ENCODE peak calls at places on chromosomes 16 and 17, in seven cellular contexts. Z is upper lobe of right lung, I is fibroblast of lung, G is uterus, Q is heart right ventricle, L is heart left ventricle, M is tibial artery. N is an unnamed sample. For H3K4me1 and H3K36me3, the result is how much of the 10 kb centered on the place peaks cover.

GRCh38 chr17:12620200-12620720 is 45.4 kb upstream of the MYOCD start:
- DNase-seq in Q (no peak), L (no peak), M (no peak), Z (no peak), G (no peak), I (peak), N (no peak)

GRCh38 chr16:56551796-56552738 is 12.8 kb upstream of the MT4 start:
- DNase-seq in L (no peak), Z (no peak), I (no peak), G (no peak), M (no peak), Q (peak), N (no peak)

GRCh38 chr17:73003487-73003886 is 89.0 kb downstream of the SLC39A11 start:
- DNase-seq in Z (no peak), L (no peak), G (no peak), Q (no peak), M (no peak), I (no peak), N (no peak)

GRCh38 chr17:64920026-64920418 is 744 bp upstream of the LRRC37A3 start:
- DNase-seq in Q (peak), M (no peak), Z (no peak), L (peak), G (peak), I (peak), N (no peak)

GRCh38 chr17:47690121-47690520 is 3.8 kb upstream of the TBKBP1 start:
- DNase-seq in L (no peak), Q (no peak), M (no peak), G (no peak), Z (no peak), I (no peak), N (no peak)

GRCh38 chr17:42431758-42432161 is 8.7 kb upstream of the CAVIN1 start:
- DNase-seq in I (peak), Z (no peak), M (no peak), Q (no peak), L (no peak), G (no peak), N (no peak)

GRCh38 chr16:31253642-31254045 is 6.1 kb upstream of the ITGAM start:
- DNase-seq in Q (peak), M (peak), G (no peak), L (peak), Z (no peak), I (no peak), N (peak)

GRCh38 chr17:79980246-79981043 is 55.2 kb downstream of the TBC1D16 start:
- DNase-seq in Q (no peak), L (no peak), M (no peak), G (peak), Z (peak), I (no peak), N (no peak)

GRCh38 chr17:55267777-55268648 is 3.3 kb downstream of the HLF start:
- DNase-seq in Q (no peak), I (no peak), G (no peak), L (no peak), M (no peak), Z (no peak), N (no peak)

GRCh38 chr16:72172105-72173034 is at the start of gene PMFBP1:
- DNase-seq in M (peak), Z (no peak), Q (peak), G (no peak), I (peak), L (peak), N (peak)

GRCh38 chr17:77208217-77208808 is 67.5 kb downstream of the SEC14L1 start:
- DNase-seq in Z (no peak), L (peak), G (peak), Q (peak), M (peak), I (peak), N (no peak)

GRCh38 chr17:43468746-43469544 is 14.8 kb upstream of the DHX8 start:
- DNase-seq in M (no peak), L (no peak), G (no peak), I (peak), Q (no peak), Z (no peak), N (no peak)

GRCh38 chr17:82985973-82986372 is 93.4 kb upstream of the METRNL start:
- DNase-seq in Z (peak), G (no peak), I (peak), M (no peak), L (no peak), Q (no peak), N (no peak)

GRCh38 chr17:66727634-66728570 is 107.0 kb upstream of the CACNG5 start:
- DNase-seq in Z (peak), Q (peak), I (peak), M (peak), L (peak), G (peak), N (no peak)

GRCh38 chr16:71846443-71846842 is 667 bp downstream of the ATXN1L start:
- DNase-seq in G (no peak), M (no peak), Q (no peak), Z (no peak), I (peak), L (no peak), N (no peak)

GRCh38 chr17:67559381-67559966 is 158.3 kb upstream of the NOL11 start:
- DNase-seq in Q (no peak), M (no peak), L (no peak), Z (no peak), G (no peak), I (no peak), N (no peak)

GRCh38 chr16:68069511-68070248 is 15.5 kb upstream of the NFATC3 start:
- DNase-seq in Q (peak), L (peak), M (no peak), I (no peak), G (no peak), Z (peak), N (no peak)

GRCh38 chr16:82651921-82652601 is 25.3 kb downstream of the CDH13 start:
- DNase-seq in M (no peak), G (no peak), I (no peak), L (no peak), Z (no peak), Q (no peak), N (no peak)

GRCh38 chr16:82652826-82653225 is 26.1 kb downstream of the CDH13 start:
- DNase-seq in I (no peak), Q (no peak), M (no peak), G (no peak), L (no peak), Z (no peak), N (no peak)

GRCh38 chr16:82650804-82651203 is 24.0 kb downstream of the CDH13 start:
- DNase-seq in Q (no peak), G (no peak), M (no peak), I (no peak), Z (no peak), L (no peak), N (no peak)

GRCh38 chr16:82646504-82646903 is 19.7 kb downstream of the CDH13 start:
- DNase-seq in I (no peak), L (no peak), Z (no peak), M (no peak), Q (no peak), G (no peak), N (no peak)

GRCh38 chr16:82649766-82650165 is 23.0 kb downstream of the CDH13 start:
- DNase-seq in I (no peak), G (no peak), M (no peak), Z (no peak), Q (no peak), L (no peak), N (no peak)
- H3K4me1 ChIP-seq in I (under half), G (under half), M (under half), Z (under half), Q (under half), L (under half), N (under half)

GRCh38 chr16:16073884-16074781 is 124.7 kb downstream of the ABCC1 start:
- DNase-seq in Z (peak), M (no peak), L (no peak), G (no peak), I (peak), Q (no peak), N (no peak)
- TF ChIP-seq CTCF in Z (peak), M (no peak), L (no peak), G (no peak), I (no peak), Q (no peak), N (no peak)

DNA sequence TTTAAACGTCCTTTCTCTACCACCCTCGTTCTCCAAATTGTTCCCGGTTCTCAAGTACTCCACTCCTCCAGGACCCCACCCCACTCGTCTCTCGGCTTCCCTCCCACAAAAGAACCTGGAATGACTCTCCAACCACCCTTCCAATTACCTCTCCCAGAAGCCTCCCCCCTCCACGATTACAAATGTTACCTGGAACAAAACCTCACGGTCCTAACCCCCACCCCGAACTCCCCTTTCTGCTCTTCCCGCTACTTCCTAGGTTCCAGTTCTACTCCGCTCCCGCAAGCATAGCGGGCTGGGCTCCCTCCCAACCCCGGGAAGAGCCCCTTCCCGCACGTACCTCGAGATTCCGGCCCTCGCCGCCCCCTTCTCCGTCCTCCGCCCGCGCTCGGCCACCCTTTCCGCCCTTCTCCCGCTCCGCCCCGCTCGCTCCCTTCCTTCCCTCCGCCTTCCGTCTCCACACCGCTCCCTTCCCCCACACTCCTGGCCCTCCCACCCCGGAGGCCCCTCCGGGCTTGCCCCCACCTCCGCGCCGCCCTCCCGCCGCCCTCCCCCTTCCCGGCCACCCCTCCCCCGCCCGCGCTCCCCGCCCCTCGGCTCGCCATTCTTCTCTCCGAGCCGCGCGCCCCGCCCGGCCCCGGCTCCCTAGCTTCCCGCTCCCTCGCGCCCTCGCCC is 502 bp downstream of the CHTF8 start:
- DNase-seq in G (peak), Z (peak), L (peak), Q (peak), I (peak), M (peak), N (peak)
- H3K36me3 ChIP-seq in G (under half), Z (under half), L (under half), Q (under half), I (under half), M (under half), N (under half)

GRCh38 chr17:40472733-40473452 is 28.5 kb downstream of the TNS4 start:
- DNase-seq in M (no peak), L (no peak), Q (no peak), I (peak), Z (no peak), G (no peak), N (no peak)

GRCh38 chr17:40475234-40476210 is 25.9 kb downstream of the TNS4 start:
- DNase-seq in L (peak), I (no peak), G (no peak), M (no peak), Z (no peak), Q (no peak), N (no peak)

GRCh38 chr17:40474419-40475002 is 26.9 kb downstream of the TNS4 start:
- DNase-seq in M (no peak), G (peak), I (no peak), Q (no peak), L (no peak), Z (no peak), N (no peak)

GRCh38 chr17:40471856-40472732 is 28.8 kb downstream of the IGFBP4 start:
- DNase-seq in L (no peak), I (peak), Z (no peak), M (no peak), G (no peak), Q (no peak), N (no peak)

GRCh38 chr17:40473573-40474365 is 27.7 kb downstream of the TNS4 start:
- DNase-seq in I (no peak), G (no peak), L (no peak), Q (no peak), Z (no peak), M (no peak), N (no peak)
- H3K4me1 ChIP-seq in I (under half), G (under half), L (under half), Q (under half), Z (under half), M (under half), N (under half)

DNA sequence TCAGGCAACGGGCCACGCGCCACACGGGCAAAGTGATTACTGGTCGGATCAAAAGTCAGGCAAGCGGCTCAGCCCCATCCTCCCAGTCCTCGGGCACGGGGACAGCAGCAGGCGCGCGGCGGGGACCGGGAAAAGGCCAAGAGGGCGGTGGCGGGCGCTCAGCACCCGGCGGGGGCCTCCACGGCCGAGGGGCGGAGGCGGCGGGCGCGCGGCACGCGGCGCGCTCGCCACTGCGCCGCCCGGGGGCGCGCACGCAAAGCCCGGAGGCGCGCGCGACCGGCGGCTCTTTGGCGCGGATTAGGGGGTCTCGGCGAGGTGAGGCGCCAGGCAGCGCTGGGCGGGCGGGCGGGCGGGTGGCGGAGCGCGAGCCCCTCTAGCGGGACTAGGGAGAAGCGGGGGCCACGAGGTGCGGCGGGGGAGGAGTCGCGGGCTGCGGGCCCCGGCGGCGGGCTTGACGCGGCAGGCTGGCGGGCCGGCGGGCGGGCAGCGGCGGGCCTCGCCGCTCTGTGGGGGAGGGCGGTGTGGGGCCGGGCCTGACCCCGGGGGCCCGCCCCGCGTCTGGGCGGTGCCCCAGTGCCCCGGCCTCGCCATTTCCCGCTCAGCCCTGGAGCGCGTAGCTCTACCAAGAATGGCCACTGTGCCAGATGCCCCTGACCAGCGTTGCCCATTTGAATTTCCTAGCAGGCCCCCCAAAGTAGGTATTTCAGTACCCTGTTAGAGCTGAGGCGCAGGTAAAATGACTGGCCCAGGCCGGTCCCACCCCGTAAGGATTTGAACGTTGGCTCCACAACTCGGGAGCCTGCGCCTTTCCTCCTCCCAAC is at the start of the genes ACACA and TADA2A:
- DNase-seq in I (peak), G (peak), Q (peak), Z (peak), M (peak), L (peak), N (peak)
- TF ChIP-seq CTCF in I (no peak), G (no peak), Q (no peak), Z (no peak), M (no peak), L (no peak), N (peak)

GRCh38 chr16:15667091-15667742 is 17.2 kb downstream of the NDE1 start:
- DNase-seq in M (no peak), G (no peak), L (no peak), Z (no peak), Q (no peak), I (no peak), N (no peak)
- H3K36me3 ChIP-seq in M (half or more), G (under half), L (half or more), Z (half or more), Q (under half), I (under half), N (under half)

GRCh38 chr16:89060207-89060794 is 33.4 kb upstream of the ACSF3 start:
- DNase-seq in Z (no peak), M (no peak), Q (no peak), I (no peak), L (no peak), G (no peak), N (no peak)
- H3K4me1 ChIP-seq in Z (under half), M (under half), Q (under half), I (under half), L (under half), G (under half), N (under half)

GRCh38 chr16:85633438-85633743 is 20.3 kb downstream of the GSE1 start:
- DNase-seq in Z (no peak), Q (no peak), M (no peak), I (no peak), L (no peak), G (no peak), N (no peak)

GRCh38 chr16:85633888-85634287 is 20.8 kb downstream of the GSE1 start:
- DNase-seq in I (no peak), M (no peak), Q (no peak), L (no peak), G (no peak), Z (no peak), N (no peak)

GRCh38 chr16:85636234-85636812 is 23.2 kb downstream of the GSE1 start:
- DNase-seq in I (no peak), G (no peak), M (no peak), Z (no peak), Q (no peak), L (no peak), N (no peak)

GRCh38 chr16:85635545-85636140 is 22.5 kb downstream of the GSE1 start:
- DNase-seq in G (no peak), I (no peak), L (no peak), M (no peak), Z (no peak), Q (no peak), N (no peak)

DNA sequence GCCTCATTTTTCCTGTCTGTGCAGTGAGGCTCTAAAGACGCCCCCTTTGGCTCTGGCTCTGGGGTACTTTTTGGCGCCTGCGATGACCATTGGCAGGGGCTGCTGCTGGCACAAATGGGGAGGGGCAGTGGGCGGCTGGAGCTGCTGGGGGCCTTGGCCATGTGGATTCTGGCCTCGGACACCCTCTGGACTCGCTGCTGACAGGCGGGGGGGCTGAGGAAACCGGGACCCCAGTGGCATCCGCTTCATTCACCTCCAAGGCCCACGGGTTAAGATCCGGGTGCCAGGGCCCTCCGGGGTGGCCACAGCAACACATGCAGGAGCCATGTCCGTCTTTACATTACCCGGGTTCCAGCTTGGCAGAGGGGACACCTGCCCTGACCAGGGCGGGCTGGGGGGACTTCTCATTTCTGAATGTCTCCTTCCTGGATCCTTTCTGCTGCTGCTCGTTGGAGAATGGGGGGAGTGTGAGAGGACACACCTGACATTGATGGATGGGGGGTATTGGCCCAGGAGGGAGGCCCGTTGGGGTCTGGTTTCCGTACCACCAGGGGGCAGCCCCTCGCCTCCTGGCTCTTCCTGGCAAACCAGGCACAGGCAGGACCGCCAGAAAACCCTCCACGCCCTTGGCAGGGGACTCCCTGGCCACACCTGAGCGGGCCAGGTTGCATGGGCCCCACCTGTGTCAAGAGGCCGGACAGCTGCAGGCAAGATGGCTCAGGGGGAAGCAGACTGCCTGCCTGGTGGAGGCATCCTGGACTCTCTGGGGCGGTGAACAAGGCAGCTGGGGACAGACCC is 21.8 kb downstream of the GSE1 start:
- DNase-seq in M (no peak), I (no peak), L (no peak), Z (no peak), Q (no peak), G (no peak), N (no peak)
- TF ChIP-seq CTCF in M (no peak), I (no peak), L (no peak), Z (no peak), Q (no peak), G (no peak), N (no peak)

GRCh38 chr16:8920676-8921625 is 38.8 kb downstream of the LITAFD start:
- DNase-seq in Q (no peak), M (no peak), Z (no peak), G (no peak), I (no peak), L (no peak), N (no peak)

GRCh38 chr16:8921626-8921984 is 39.5 kb downstream of the LITAFD start:
- DNase-seq in G (no peak), L (no peak), I (no peak), Q (no peak), M (no peak), Z (no peak), N (no peak)

GRCh38 chr16:8919934-8920465 is 37.8 kb downstream of the LITAFD start:
- DNase-seq in Q (no peak), Z (no peak), L (no peak), G (no peak), I (no peak), M (no peak), N (no peak)

GRCh38 chr16:8916541-8917225 is 34.5 kb downstream of the LITAFD start:
- DNase-seq in I (no peak), G (no peak), L (no peak), M (no peak), Z (no peak), Q (no peak), N (no peak)

GRCh38 chr16:8919089-8919933 is 37.2 kb downstream of the LITAFD start:
- DNase-seq in G (no peak), M (no peak), I (no peak), Z (no peak), L (no peak), Q (no peak), N (no peak)
- H3K36me3 ChIP-seq in G (under half), M (half or more), I (under half), Z (half or more), L (half or more), Q (half or more), N (under half)